ENCODE peak calls at places on chromosome 1, in eight cellular contexts. One of them, this sample, is unnamed. For H3K4me1, the result is how much of the 10 kb centered on the place peaks cover.

GRCh38 chr1:30315185-30315960 is 408.0 kb downstream of the MATN1 start:
- DNase-seq in K562: no peak
- DNase-seq in IMR-90: peak
- DNase-seq in uterus: no peak
- DNase-seq in ovary: no peak
- DNase-seq in stomach: peak
- DNase-seq in HCT116: peak
- DNase-seq in body of pancreas: no peak
- DNase-seq in this sample: no peak

GRCh38 chr1:19405761-19406481 is 79.4 kb downstream of the CAPZB start:
- DNase-seq in K562: peak
- DNase-seq in IMR-90: peak
- DNase-seq in uterus: peak
- DNase-seq in ovary: no peak
- DNase-seq in stomach: no peak
- DNase-seq in HCT116: no peak
- DNase-seq in body of pancreas: no peak
- DNase-seq in this sample: no peak

GRCh38 chr1:8023287-8023994 is 2.7 kb downstream of the ERRFI1 start:
- DNase-seq in K562: no peak
- DNase-seq in IMR-90: no peak
- DNase-seq in uterus: no peak
- DNase-seq in ovary: no peak
- DNase-seq in stomach: no peak
- DNase-seq in HCT116: no peak
- DNase-seq in body of pancreas: peak
- DNase-seq in this sample: no peak

GRCh38 chr1:112357467-112357866 is 38.5 kb upstream of the CTTNBP2NL start:
- DNase-seq in K562: no peak
- DNase-seq in IMR-90: no peak
- DNase-seq in uterus: no peak
- DNase-seq in ovary: no peak
- DNase-seq in stomach: no peak
- DNase-seq in HCT116: no peak
- DNase-seq in body of pancreas: no peak
- DNase-seq in this sample: no peak

GRCh38 chr1:54275349-54275748 is 75.4 kb downstream of the MRPL37 start:
- DNase-seq in K562: no peak
- DNase-seq in IMR-90: peak
- DNase-seq in uterus: peak
- DNase-seq in ovary: peak
- DNase-seq in stomach: peak
- DNase-seq in HCT116: no peak
- DNase-seq in body of pancreas: peak
- DNase-seq in this sample: peak

GRCh38 chr1:198072177-198072576 is 84.6 kb upstream of the NEK7 start:
- DNase-seq in K562: no peak
- DNase-seq in IMR-90: no peak
- DNase-seq in uterus: no peak
- DNase-seq in ovary: no peak
- DNase-seq in stomach: no peak
- DNase-seq in HCT116: no peak
- DNase-seq in body of pancreas: no peak
- DNase-seq in this sample: no peak

GRCh38 chr1:182211364-182211763 is 149.9 kb upstream of the ZNF648 start:
- DNase-seq in K562: no peak
- DNase-seq in IMR-90: no peak
- DNase-seq in uterus: no peak
- DNase-seq in ovary: no peak
- DNase-seq in stomach: no peak
- DNase-seq in HCT116: no peak
- DNase-seq in body of pancreas: no peak
- DNase-seq in this sample: no peak

GRCh38 chr1:38577385-38577784 is 282.2 kb downstream of the RRAGC start:
- DNase-seq in K562: no peak
- DNase-seq in IMR-90: no peak
- DNase-seq in uterus: no peak
- DNase-seq in ovary: no peak
- DNase-seq in stomach: no peak
- DNase-seq in HCT116: no peak
- DNase-seq in body of pancreas: no peak
- DNase-seq in this sample: no peak

GRCh38 chr1:246969621-246970020 is 37.9 kb upstream of the AHCTF1 start:
- DNase-seq in K562: no peak
- DNase-seq in IMR-90: no peak
- DNase-seq in uterus: no peak
- DNase-seq in ovary: no peak
- DNase-seq in stomach: no peak
- DNase-seq in HCT116: no peak
- DNase-seq in body of pancreas: no peak
- DNase-seq in this sample: no peak

DNA sequence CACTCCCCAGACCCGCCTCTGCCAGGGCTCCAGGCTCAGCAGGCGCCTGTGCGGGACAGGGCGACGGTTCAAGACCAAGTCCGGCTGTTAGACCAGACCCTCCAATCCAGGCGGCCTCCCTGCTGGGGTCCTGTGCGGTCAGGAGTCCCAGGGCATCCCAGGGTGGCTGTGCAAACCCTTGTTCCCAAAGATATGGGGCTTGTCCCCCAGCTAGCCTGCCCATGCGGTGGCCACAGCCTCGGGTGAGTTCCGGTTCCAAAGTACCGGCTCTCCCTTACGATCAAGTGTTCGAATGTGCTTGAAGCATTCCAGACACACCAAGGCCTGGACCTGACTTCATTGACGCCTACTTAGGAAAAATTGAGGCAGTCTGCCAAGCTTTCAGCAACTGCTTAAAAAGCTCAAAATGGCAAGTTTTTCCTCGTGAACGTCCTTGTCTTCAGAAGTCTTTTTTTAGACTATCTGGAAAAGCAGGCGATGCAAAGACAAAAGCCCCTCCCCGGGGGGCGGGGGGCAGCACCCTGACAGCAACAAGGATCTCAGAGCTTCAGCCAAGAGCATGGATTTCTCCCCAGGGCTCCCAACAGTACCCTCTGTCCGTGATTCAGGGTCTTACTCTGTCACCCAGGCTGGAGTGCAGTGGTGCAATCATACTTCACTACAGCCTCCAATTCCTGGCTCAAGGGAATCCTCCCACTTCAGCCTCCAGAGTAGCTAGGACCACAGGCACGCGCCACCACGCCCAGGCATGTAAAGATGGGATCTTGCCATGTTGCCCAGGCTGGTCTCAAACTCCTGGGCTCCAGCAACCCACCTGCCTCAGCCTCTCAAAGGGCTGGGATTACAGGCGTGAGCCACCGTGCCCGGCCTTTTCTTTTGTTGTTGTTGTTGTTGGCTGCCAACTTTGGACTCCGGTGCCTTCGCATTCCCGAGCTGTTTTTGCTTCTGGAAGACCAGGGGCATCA is 2.3 kb downstream of the FAAP20 start:
- DNase-seq in K562: no peak
- DNase-seq in IMR-90: peak
- DNase-seq in uterus: no peak
- DNase-seq in ovary: peak
- DNase-seq in stomach: no peak
- DNase-seq in HCT116: no peak
- DNase-seq in body of pancreas: peak
- DNase-seq in this sample: peak
- TF ChIP-seq POLR2A in K562: no peak
- TF ChIP-seq POLR2A in IMR-90: no peak
- TF ChIP-seq POLR2A in uterus: no peak
- TF ChIP-seq POLR2A in ovary: no peak
- TF ChIP-seq POLR2A in stomach: no peak
- TF ChIP-seq POLR2A in HCT116: no peak
- TF ChIP-seq POLR2A in body of pancreas: no peak
- TF ChIP-seq POLR2A in this sample: no peak

GRCh38 chr1:27519341-27520258 is 29.6 kb upstream of the WASF2 start:
- DNase-seq in K562: no peak
- DNase-seq in IMR-90: no peak
- DNase-seq in uterus: no peak
- DNase-seq in ovary: no peak
- DNase-seq in stomach: no peak
- DNase-seq in HCT116: no peak
- DNase-seq in body of pancreas: peak
- DNase-seq in this sample: no peak

GRCh38 chr1:27517907-27518718 is 28.1 kb upstream of the WASF2 start:
- DNase-seq in K562: peak
- DNase-seq in IMR-90: no peak
- DNase-seq in uterus: no peak
- DNase-seq in ovary: no peak
- DNase-seq in stomach: peak
- DNase-seq in HCT116: no peak
- DNase-seq in body of pancreas: no peak
- DNase-seq in this sample: no peak

GRCh38 chr1:27517305-27517704 is 27.3 kb upstream of the WASF2 start:
- DNase-seq in K562: no peak
- DNase-seq in IMR-90: no peak
- DNase-seq in uterus: no peak
- DNase-seq in ovary: no peak
- DNase-seq in stomach: no peak
- DNase-seq in HCT116: no peak
- DNase-seq in body of pancreas: no peak
- DNase-seq in this sample: no peak

GRCh38 chr1:27520651-27521050 is 30.7 kb upstream of the WASF2 start:
- DNase-seq in K562: no peak
- DNase-seq in IMR-90: no peak
- DNase-seq in uterus: no peak
- DNase-seq in ovary: no peak
- DNase-seq in stomach: no peak
- DNase-seq in HCT116: no peak
- DNase-seq in body of pancreas: no peak
- DNase-seq in this sample: no peak

DNA sequence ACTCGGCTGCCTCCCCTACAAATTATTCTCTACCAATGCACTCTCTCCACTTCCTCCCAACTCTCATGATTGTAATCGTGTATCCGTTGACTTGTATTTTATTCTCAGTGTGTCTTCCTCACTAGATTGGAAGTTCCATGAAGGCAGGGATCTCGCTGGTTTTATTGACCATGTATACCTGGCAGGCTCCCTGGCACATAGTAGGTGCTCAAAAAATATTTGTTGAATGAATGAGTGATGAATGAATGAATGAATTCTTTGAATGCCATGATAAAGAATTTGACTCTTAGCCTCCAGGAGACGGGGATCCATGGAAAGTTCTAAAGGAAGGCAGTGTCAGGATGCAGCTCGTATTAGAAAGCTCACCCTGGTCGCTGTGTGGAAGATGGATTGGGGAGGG is 28.8 kb upstream of the WASF2 start:
- DNase-seq in K562: no peak
- DNase-seq in IMR-90: no peak
- DNase-seq in uterus: no peak
- DNase-seq in ovary: no peak
- DNase-seq in stomach: no peak
- DNase-seq in HCT116: no peak
- DNase-seq in body of pancreas: no peak
- DNase-seq in this sample: no peak
- H3K4me1 ChIP-seq in K562: half or more
- H3K4me1 ChIP-seq in IMR-90: under half
- H3K4me1 ChIP-seq in uterus: under half
- H3K4me1 ChIP-seq in ovary: under half
- H3K4me1 ChIP-seq in stomach: under half
- H3K4me1 ChIP-seq in HCT116: under half
- H3K4me1 ChIP-seq in body of pancreas: under half
- H3K4me1 ChIP-seq in this sample: half or more

GRCh38 chr1:26912147-26912490 is 1.7 kb downstream of the NR0B2 start:
- DNase-seq in K562: no peak
- DNase-seq in IMR-90: no peak
- DNase-seq in uterus: no peak
- DNase-seq in ovary: no peak
- DNase-seq in stomach: no peak
- DNase-seq in HCT116: no peak
- DNase-seq in body of pancreas: no peak
- DNase-seq in this sample: no peak

GRCh38 chr1:26915204-26915842 is 1.5 kb upstream of the NR0B2 start:
- DNase-seq in K562: no peak
- DNase-seq in IMR-90: no peak
- DNase-seq in uterus: no peak
- DNase-seq in ovary: no peak
- DNase-seq in stomach: peak
- DNase-seq in HCT116: no peak
- DNase-seq in body of pancreas: peak
- DNase-seq in this sample: no peak

GRCh38 chr1:26911399-26912146 is 2.2 kb downstream of the NR0B2 start:
- DNase-seq in K562: no peak
- DNase-seq in IMR-90: no peak
- DNase-seq in uterus: no peak
- DNase-seq in ovary: no peak
- DNase-seq in stomach: no peak
- DNase-seq in HCT116: no peak
- DNase-seq in body of pancreas: peak
- DNase-seq in this sample: no peak

GRCh38 chr1:26913389-26913753 is 404 bp downstream of the NR0B2 start:
- DNase-seq in K562: no peak
- DNase-seq in IMR-90: no peak
- DNase-seq in uterus: no peak
- DNase-seq in ovary: no peak
- DNase-seq in stomach: no peak
- DNase-seq in HCT116: no peak
- DNase-seq in body of pancreas: no peak
- DNase-seq in this sample: no peak

DNA sequence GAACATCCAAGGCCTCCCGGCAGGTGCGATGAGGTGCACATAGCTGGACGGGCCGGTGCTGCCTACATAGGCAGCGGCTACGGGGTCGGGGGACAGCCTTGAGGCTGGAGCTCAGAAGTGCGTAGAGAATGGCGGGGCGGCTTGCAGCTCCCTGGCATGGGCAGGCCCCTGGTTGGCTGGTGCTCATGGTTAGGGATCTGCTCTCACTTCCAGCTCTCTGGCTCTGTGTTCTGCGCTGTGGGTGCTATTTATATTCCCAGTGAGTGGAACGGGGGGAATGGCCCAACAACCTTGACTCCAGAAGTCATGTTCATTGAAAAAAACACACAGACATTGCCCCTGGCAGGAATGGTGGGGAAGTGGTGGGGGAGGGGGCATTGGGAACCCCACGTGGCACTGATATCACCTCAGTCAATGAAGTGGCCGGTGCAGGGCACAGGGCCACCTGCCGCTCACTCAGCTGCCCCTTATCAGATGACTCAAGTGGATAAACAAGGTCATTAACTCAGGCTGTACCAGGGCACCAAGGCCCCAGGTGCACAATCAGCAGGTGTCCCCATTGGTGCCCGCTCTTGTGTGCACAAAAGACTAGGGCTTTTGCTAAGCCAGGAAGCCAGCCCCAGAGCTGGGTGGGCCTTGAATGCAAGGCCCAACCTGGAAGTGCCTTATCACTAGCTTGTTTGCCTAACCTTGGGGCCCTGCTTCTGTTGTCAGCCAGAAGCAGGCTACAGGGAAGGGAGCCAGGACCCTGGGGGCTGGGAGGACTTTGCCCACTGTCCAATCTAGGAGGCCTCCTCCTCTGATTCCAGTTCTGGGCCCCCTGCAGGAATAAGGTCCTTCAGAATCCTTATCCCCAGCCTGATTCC is at the start of gene NR0B2:
- DNase-seq in K562: peak
- DNase-seq in IMR-90: no peak
- DNase-seq in uterus: no peak
- DNase-seq in ovary: no peak
- DNase-seq in stomach: peak
- DNase-seq in HCT116: no peak
- DNase-seq in body of pancreas: peak
- DNase-seq in this sample: no peak
- TF ChIP-seq POLR2A in K562: no peak
- TF ChIP-seq POLR2A in IMR-90: no peak
- TF ChIP-seq POLR2A in uterus: no peak
- TF ChIP-seq POLR2A in ovary: no peak
- TF ChIP-seq POLR2A in stomach: no peak
- TF ChIP-seq POLR2A in HCT116: no peak
- TF ChIP-seq POLR2A in body of pancreas: peak
- TF ChIP-seq POLR2A in this sample: no peak

GRCh38 chr1:167924553-167925223 is 10.8 kb upstream of the ADCY10 start:
- DNase-seq in K562: no peak
- DNase-seq in IMR-90: no peak
- DNase-seq in uterus: no peak
- DNase-seq in ovary: no peak
- DNase-seq in stomach: no peak
- DNase-seq in HCT116: no peak
- DNase-seq in body of pancreas: no peak
- DNase-seq in this sample: no peak
- H3K4me1 ChIP-seq in K562: under half
- H3K4me1 ChIP-seq in IMR-90: under half
- H3K4me1 ChIP-seq in uterus: under half
- H3K4me1 ChIP-seq in ovary: under half
- H3K4me1 ChIP-seq in stomach: under half
- H3K4me1 ChIP-seq in HCT116: under half
- H3K4me1 ChIP-seq in body of pancreas: half or more
- H3K4me1 ChIP-seq in this sample: under half